ENCODE peak calls at places on chromosomes 12 and 14, in four cellular contexts. F is fibroblast of lung, Y is D341Med, V is hypothalamus. A is an unnamed sample.

GRCh38 chr14:71574976-71575375 is 357.3 kb upstream of the RGS6 start:
- DNase-seq in F (peak; percentile 94), Y (no peak), V (no peak), A (no peak)

GRCh38 chr12:125305221-125305620 is 240.0 kb downstream of the AACS start:
- DNase-seq in F (no peak), Y (no peak), V (no peak), A (no peak)

GRCh38 chr14:95515080-95515489 is 1.4 kb downstream of the SYNE3 start:
- DNase-seq in F (no peak), Y (no peak), V (no peak), A (no peak)

GRCh38 chr12:48828841-48829575 is 10.7 kb downstream of the CACNB3 start:
- DNase-seq in F (no peak), Y (no peak), V (no peak), A (no peak)

GRCh38 chr14:25803419-25804018 is 753.6 kb upstream of the STXBP6 start:
- DNase-seq in F (no peak), Y (no peak), V (no peak), A (no peak)

GRCh38 chr14:105411017-105411941 is 8.3 kb upstream of the MTA1 start:
- DNase-seq in F (peak; percentile 44), Y (peak; percentile 93), V (no peak), A (no peak)

GRCh38 chr14:20327005-20327869 is 5.8 kb downstream of the CCNB1IP1 start:
- DNase-seq in F (peak; percentile 55), Y (peak; percentile 35), V (no peak), A (no peak)

GRCh38 chr14:25026476-25027137 is 23.3 kb downstream of the STXBP6 start:
- DNase-seq in F (no peak), Y (no peak), V (no peak), A (peak; percentile 24)

GRCh38 chr14:37591941-37592287 is 3.1 kb downstream of the FOXA1 start:
- DNase-seq in F (no peak), Y (no peak), V (no peak), A (no peak)

GRCh38 chr12:49984476-49984890 is 11.7 kb downstream of the AQP6 start:
- DNase-seq in F (no peak), Y (peak; percentile 84), V (no peak), A (no peak)

GRCh38 chr12:1197264-1198018 is 206.4 kb downstream of the ERC1 start:
- DNase-seq in F (peak; percentile 86), Y (no peak), V (no peak), A (no peak)

GRCh38 chr12:82688035-82688501 is 1.4 kb downstream of the TMTC2 start:
- DNase-seq in F (peak; percentile 23), Y (no peak), V (no peak), A (peak; percentile 4)

GRCh38 chr14:93045211-93045674 is 70.5 kb downstream of the ITPK1 start:
- DNase-seq in F (peak; percentile 13), Y (peak; percentile 75), V (no peak), A (no peak)

GRCh38 chr14:75636100-75636692 is 24.5 kb downstream of the ERG28 start:
- DNase-seq in F (peak; percentile 70), Y (peak; percentile 71), V (peak; percentile 3), A (no peak)

GRCh38 chr12:53124352-53124723 is 21.1 kb downstream of the SOAT2 start:
- DNase-seq in F (no peak), Y (no peak), V (no peak), A (no peak)

GRCh38 chr12:106767206-106767605 is 7.3 kb upstream of the RIC8B start:
- DNase-seq in F (no peak), Y (no peak), V (no peak), A (no peak)

GRCh38 chr12:50922820-50923219 is 29.5 kb upstream of the HIGD1C start:
- DNase-seq in F (no peak), Y (no peak), V (no peak), A (no peak)

GRCh38 chr12:130945793-130946492 is 7.8 kb upstream of the ADGRD1 start:
- DNase-seq in F (no peak), Y (no peak), V (no peak), A (no peak)

GRCh38 chr14:104262515-104263514 is 124.4 kb downstream of the KIF26A start:
- DNase-seq in F (no peak), Y (peak; percentile 27), V (no peak), A (no peak)

GRCh38 chr12:2999265-2999841 is 40.2 kb downstream of the TEAD4 start:
- DNase-seq in F (no peak), Y (no peak), V (no peak), A (no peak)

GRCh38 chr12:66962316-66962715 is 283.4 kb upstream of the GRIP1 start:
- DNase-seq in F (no peak), Y (no peak), V (no peak), A (no peak)

GRCh38 chr14:21868442-21869046 is 194.9 kb upstream of the OR4E1 start:
- DNase-seq in F (no peak), Y (peak; percentile 60), V (no peak), A (no peak)

GRCh38 chr12:105907982-105908381 is 230.8 kb downstream of the NUAK1 start:
- DNase-seq in F (peak; percentile 40), Y (no peak), V (no peak), A (no peak)

GRCh38 chr12:125944446-125944845 is 879.2 kb downstream of the AACS start:
- DNase-seq in F (peak; percentile 1), Y (no peak), V (no peak), A (no peak)

GRCh38 chr12:103677341-103677740 is 90.3 kb downstream of the STAB2 start:
- DNase-seq in F (no peak), Y (no peak), V (no peak), A (no peak)

GRCh38 chr12:45615268-45615667 is 114.2 kb upstream of the ARID2 start:
- DNase-seq in F (peak; percentile 77), Y (no peak), V (no peak), A (no peak)

GRCh38 chr12:110934093-110934852 is 13.9 kb upstream of the MYL2 start:
- DNase-seq in F (peak; percentile 59), Y (no peak), V (no peak), A (no peak)

GRCh38 chr14:87017335-87017734 is 975.6 kb downstream of the GALC start:
- DNase-seq in F (no peak), Y (no peak), V (no peak), A (no peak)